ENCODE peak calls at places on chromosome 10, in five cellular contexts. J, Y, V, W and B are unnamed samples.

GRCh38 chr10:15324611-15325010 is 46.5 kb downstream of the FAM171A1 start:
- DNase-seq in J (no peak), Y (no peak), V (peak; percentile 67), W (no peak), B (no peak)

GRCh38 chr10:101579516-101579870 is 8.6 kb downstream of the POLL start:
- DNase-seq in J (no peak), Y (no peak), V (no peak), W (no peak), B (no peak)

GRCh38 chr10:76382381-76382851 is 951.0 kb downstream of the LRMDA start:
- DNase-seq in J (no peak), Y (peak; percentile 49), V (peak; percentile 78), W (no peak), B (no peak)

GRCh38 chr10:19828278-19829049 is 12.2 kb downstream of the PLXDC2 start:
- DNase-seq in J (no peak), Y (no peak), V (no peak), W (peak; percentile 19), B (no peak)

GRCh38 chr10:44380829-44381600 is 3.9 kb downstream of the CXCL12 start:
- DNase-seq in J (no peak), Y (no peak), V (no peak), W (no peak), B (no peak)

GRCh38 chr10:44801383-44802327 is 109.5 kb upstream of the TMEM72 start:
- DNase-seq in J (no peak), Y (peak; percentile 97), V (peak; percentile 88), W (peak; percentile 6), B (no peak)

GRCh38 chr10:68275600-68276126 is 43.8 kb upstream of the ATOH7 start:
- DNase-seq in J (no peak), Y (no peak), V (no peak), W (no peak), B (no peak)

GRCh38 chr10:52956861-52957260 is 184.3 kb upstream of the MBL2 start:
- DNase-seq in J (no peak), Y (no peak), V (no peak), W (no peak), B (no peak)

GRCh38 chr10:30671011-30671616 is 41.6 kb upstream of the LYZL2 start:
- DNase-seq in J (no peak), Y (peak; percentile 81), V (peak; percentile 80), W (peak; percentile 94), B (peak; percentile 76)

GRCh38 chr10:3111626-3112220 is 44.4 kb downstream of the PFKP start:
- DNase-seq in J (no peak), Y (peak; percentile 27), V (no peak), W (no peak), B (no peak)

GRCh38 chr10:86019141-86019540 is 347.5 kb downstream of the GRID1 start:
- DNase-seq in J (no peak), Y (no peak), V (no peak), W (no peak), B (no peak)

GRCh38 chr10:17059197-17059688 is 70.4 kb downstream of the CUBN start:
- DNase-seq in J (no peak), Y (peak; percentile 95), V (peak; percentile 66), W (no peak), B (no peak)

GRCh38 chr10:54682554-54682953 is 118.5 kb downstream of the PCDH15 start:
- DNase-seq in J (no peak), Y (no peak), V (no peak), W (no peak), B (no peak)

GRCh38 chr10:95605163-95605562 is 44.0 kb upstream of the SORBS1 start:
- DNase-seq in J (no peak), Y (no peak), V (peak; percentile 8), W (no peak), B (no peak)

GRCh38 chr10:27240891-27241639 is 468 bp upstream of the ACBD5 start:
- DNase-seq in J (peak; percentile 70), Y (no peak), V (peak; percentile 44), W (peak; percentile 59), B (peak; percentile 47)

GRCh38 chr10:132971448-132972148 is 29.2 kb upstream of the CFAP46 start:
- DNase-seq in J (peak; percentile 69), Y (no peak), V (no peak), W (no peak), B (no peak)

GRCh38 chr10:7407368-7408002 is 3.3 kb downstream of the SFMBT2 start:
- DNase-seq in J (peak; percentile 59), Y (no peak), V (peak; percentile 70), W (no peak), B (no peak)

GRCh38 chr10:46229144-46229563 is 57.6 kb upstream of the ANTXRL start:
- DNase-seq in J (peak; percentile 86), Y (no peak), V (peak; percentile 18), W (peak; percentile 51), B (peak; percentile 47)

GRCh38 chr10:24440817-24441790 is 232.2 kb downstream of the KIAA1217 start:
- DNase-seq in J (no peak), Y (peak; percentile 87), V (peak; percentile 78), W (peak; percentile 74), B (no peak)

GRCh38 chr10:60801538-60801937 is 23.3 kb downstream of the CDK1 start:
- DNase-seq in J (no peak), Y (peak; percentile 54), V (peak; percentile 61), W (no peak), B (no peak)

GRCh38 chr10:31897506-31897905 is 31.1 kb downstream of the ARHGAP12 start:
- DNase-seq in J (no peak), Y (peak; percentile 22), V (no peak), W (no peak), B (no peak)

GRCh38 chr10:119222531-119222930 is 15.2 kb downstream of the GRK5 start:
- DNase-seq in J (no peak), Y (no peak), V (no peak), W (no peak), B (no peak)
- H3K4me3 ChIP-seq in J (no peak overlapping the region), Y (no peak overlapping the region), V (no peak overlapping the region), W (no peak overlapping the region), B (no peak overlapping the region)

GRCh38 chr10:129531969-129532660 is 65.1 kb downstream of the MGMT start:
- DNase-seq in J (no peak), Y (no peak), V (no peak), W (no peak), B (no peak)
- H4K91ac ChIP-seq in J (no peak overlapping the region), Y (peak overlapping the region; percentile 59), V (peak overlapping the region; percentile 41), W (peak overlapping the region; percentile 72), B (peak overlapping the region; percentile 68)

GRCh38 chr10:93126484-93127052 is 52.9 kb downstream of the CYP26A1 start:
- DNase-seq in J (peak; percentile 62), Y (no peak), V (no peak), W (no peak), B (no peak)

GRCh38 chr10:93131956-93132355 is 58.3 kb downstream of the CYP26A1 start:
- DNase-seq in J (no peak), Y (no peak), V (no peak), W (no peak), B (no peak)
- H3K18ac ChIP-seq in J (no peak overlapping the region), Y (no peak overlapping the region), V (no peak overlapping the region), W (no peak overlapping the region), B (no peak overlapping the region)

DNA sequence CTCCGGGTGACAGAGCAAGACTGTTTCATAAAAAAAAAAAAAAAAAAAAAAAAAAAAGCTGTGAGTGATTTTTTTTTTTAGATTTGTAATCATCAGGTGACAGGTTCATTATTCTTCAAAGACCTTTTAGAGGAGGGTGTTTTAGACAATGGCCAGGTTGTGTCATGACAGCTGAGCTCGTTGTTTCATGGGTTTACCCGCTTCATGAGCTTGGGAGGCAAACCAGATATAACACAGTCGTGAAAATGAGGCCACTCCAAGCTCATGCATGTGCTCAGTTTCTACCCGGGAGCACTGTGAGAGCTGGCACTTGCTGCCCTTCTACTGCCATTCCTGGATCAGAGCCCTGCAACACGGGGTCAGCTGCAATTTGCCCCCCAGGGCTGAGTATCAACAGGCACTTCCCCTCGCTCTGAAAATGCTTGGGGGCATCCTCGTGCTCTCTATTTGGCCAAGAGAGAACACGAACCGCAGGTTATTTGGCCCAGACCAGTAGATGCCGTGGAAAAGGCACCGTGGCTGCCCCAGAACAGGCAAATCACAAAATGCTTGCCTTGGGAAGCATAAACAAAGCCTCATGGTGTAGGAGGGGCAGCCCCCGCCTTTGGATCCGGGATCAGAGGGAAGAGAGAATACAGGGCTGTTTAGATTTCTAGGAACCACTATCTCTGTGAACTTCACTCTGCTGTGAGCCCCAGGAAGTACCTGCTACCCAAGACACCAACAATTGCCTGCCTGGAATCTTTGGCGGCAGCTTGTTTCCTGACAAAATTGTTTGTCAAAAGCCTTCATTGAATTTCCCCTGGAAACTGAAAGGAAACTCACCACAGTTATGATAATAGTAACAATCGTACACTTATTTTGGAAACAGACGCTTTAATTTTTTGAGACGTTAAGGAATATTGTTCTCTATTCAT is 371.0 kb downstream of the FRMD4A start:
- DNase-seq in J (no peak), Y (no peak), V (no peak), W (no peak), B (no peak)
- H3K4me3 ChIP-seq in J (no peak overlapping the region), Y (no peak overlapping the region), V (no peak overlapping the region), W (no peak overlapping the region), B (no peak overlapping the region)

GRCh38 chr10:79158402-79159097 is 89.8 kb downstream of the ZMIZ1 start:
- DNase-seq in J (no peak), Y (no peak), V (no peak), W (no peak), B (no peak)
- H4K91ac ChIP-seq in J (peak overlapping the region; percentile 98), Y (peak overlapping the region; percentile 98), V (peak overlapping the region; percentile 77), W (peak overlapping the region; percentile 68), B (peak overlapping the region; percentile 47)

GRCh38 chr10:73743327-73743904 is 756 bp upstream of the SEC24C start:
- DNase-seq in J (no peak), Y (no peak), V (peak; percentile 6), W (no peak), B (no peak)
- H3K18ac ChIP-seq in J (peak overlapping the region; percentile 89), Y (peak overlapping the region; percentile 94), V (peak overlapping the region; percentile 71), W (peak overlapping the region; percentile 43), B (no peak overlapping the region)

GRCh38 chr10:10796774-10797415 is 220.8 kb upstream of the CELF2 start:
- DNase-seq in J (no peak), Y (peak; percentile 44), V (peak; percentile 53), W (no peak), B (no peak)
- H3K4me3 ChIP-seq in J (no peak overlapping the region), Y (no peak overlapping the region), V (no peak overlapping the region), W (no peak overlapping the region), B (no peak overlapping the region)

DNA sequence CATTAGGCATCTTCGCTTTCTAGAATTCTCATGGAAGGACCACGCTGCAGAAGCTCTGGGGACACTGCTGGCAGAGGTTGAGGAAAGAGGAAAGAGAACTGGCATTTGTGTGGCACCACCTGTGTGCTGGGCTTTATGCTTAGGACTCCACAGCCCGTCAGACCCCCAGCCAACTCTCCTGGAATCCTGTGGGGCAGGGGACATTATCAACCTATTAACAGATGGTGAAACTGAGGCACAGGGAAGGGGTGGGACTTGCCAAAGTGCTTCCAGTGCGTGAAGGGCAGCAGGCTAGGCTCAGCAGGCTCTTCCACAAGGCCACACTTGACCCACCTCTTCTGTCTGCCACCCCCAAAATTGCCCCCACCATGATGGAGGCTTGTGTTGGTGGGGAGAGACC is 46.8 kb downstream of the ZCCHC24 start:
- DNase-seq in J (no peak), Y (no peak), V (no peak), W (no peak), B (no peak)
- H4K91ac ChIP-seq in J (no peak overlapping the region), Y (peak overlapping the region; percentile 98), V (peak overlapping the region; percentile 98), W (peak overlapping the region; percentile 37), B (no peak overlapping the region)

GRCh38 chr10:125264091-125264490 is 103.7 kb upstream of the CTBP2 start:
- DNase-seq in J (no peak), Y (no peak), V (no peak), W (peak; percentile 32), B (no peak)
- H3K18ac ChIP-seq in J (no peak overlapping the region), Y (no peak overlapping the region), V (no peak overlapping the region), W (peak overlapping the region; percentile 2), B (peak overlapping the region; percentile 30)

GRCh38 chr10:11724938-11725776 is 17.0 kb upstream of the ECHDC3 start:
- DNase-seq in J (no peak), Y (peak; percentile 79), V (peak; percentile 61), W (peak; percentile 71), B (peak; percentile 26)
- H3K4me3 ChIP-seq in J (no peak overlapping the region), Y (no peak overlapping the region), V (no peak overlapping the region), W (no peak overlapping the region), B (no peak overlapping the region)